ENCODE peak calls at places on chromosomes 1 and 21, in ten cellular contexts. G is IMR-90; R is HCT116; L is cardiac muscle cell; O is foreskin keratinocyte; F is fibroblast of lung; J is choroid plexus epithelial cell; I is heart left ventricle; W is CD4-positive, alpha-beta T cell; K is GM20000. V is an unnamed sample.

GRCh38 chr1:230772457-230773395 is 25.5 kb downstream of the CAPN9 start:
- DNase-seq in G (peak), R (no peak), L (peak), O (no peak), F (peak), J (peak), I (peak), W (no peak), K (no peak), V (peak)

GRCh38 chr1:41365320-41365633 is 4.0 kb downstream of the FOXO6 start:
- DNase-seq in G (no peak), R (no peak), L (no peak), O (no peak), F (no peak), J (no peak), I (no peak), W (no peak), K (no peak), V (no peak)

GRCh38 chr1:91583326-91583755 is 82.7 kb downstream of the CDC7 start:
- DNase-seq in G (peak), R (no peak), L (no peak), O (peak), F (peak), J (no peak), I (no peak), W (no peak), K (no peak), V (peak)

GRCh38 chr1:174448964-174449363 is 1.2 kb downstream of the GPR52 start:
- DNase-seq in G (peak), R (no peak), L (peak), O (no peak), F (peak), J (peak), I (no peak), W (no peak), K (no peak), V (no peak)

GRCh38 chr1:111183681-111184080 is 16.8 kb downstream of the DENND2D start:
- DNase-seq in G (no peak), R (no peak), L (no peak), O (no peak), F (no peak), J (no peak), I (no peak), W (no peak), K (no peak), V (no peak)

GRCh38 chr1:8174807-8175206 is 143.1 kb upstream of the SLC45A1 start:
- DNase-seq in G (no peak), R (no peak), L (no peak), O (no peak), F (no peak), J (no peak), I (no peak), W (no peak), K (no peak), V (no peak)

GRCh38 chr1:172969611-172970010 is 81.1 kb downstream of the TNFSF18 start:
- DNase-seq in G (peak), R (no peak), L (peak), O (no peak), F (peak), J (peak), I (no peak), W (no peak), K (no peak), V (no peak)

GRCh38 chr21:44900559-44901251 is 20.0 kb downstream of the ITGB2 start:
- DNase-seq in G (no peak), R (no peak), L (no peak), O (no peak), F (no peak), J (no peak), I (no peak), W (no peak), K (no peak), V (no peak)

GRCh38 chr1:1361982-1362423 is 3.6 kb upstream of the MXRA8 start:
- DNase-seq in G (peak), R (no peak), L (peak), O (no peak), F (peak), J (peak), I (peak), W (no peak), K (no peak), V (peak)

GRCh38 chr1:47180603-47181094 is 9.2 kb downstream of the PDZK1IP1 start:
- DNase-seq in G (no peak), R (no peak), L (peak), O (no peak), F (no peak), J (peak), I (no peak), W (no peak), K (no peak), V (no peak)

GRCh38 chr1:158103860-158104522 is 76.7 kb upstream of the CD1D start:
- DNase-seq in G (no peak), R (no peak), L (no peak), O (no peak), F (no peak), J (no peak), I (no peak), W (no peak), K (no peak), V (no peak)

GRCh38 chr1:81920245-81920740 is 119.6 kb downstream of the ADGRL2 start:
- DNase-seq in G (peak), R (no peak), L (peak), O (no peak), F (peak), J (peak), I (peak), W (no peak), K (no peak), V (no peak)

GRCh38 chr1:26336477-26337205 is 17.3 kb downstream of the CRYBG2 start:
- DNase-seq in G (no peak), R (peak), L (peak), O (no peak), F (no peak), J (peak), I (peak), W (peak), K (peak), V (no peak)

GRCh38 chr1:183569141-183569540 is 21.1 kb downstream of the NCF2 start:
- DNase-seq in G (peak), R (no peak), L (no peak), O (peak), F (no peak), J (peak), I (no peak), W (no peak), K (no peak), V (no peak)

GRCh38 chr1:4796999-4797375 is 142.6 kb downstream of the AJAP1 start:
- DNase-seq in G (no peak), R (no peak), L (no peak), O (no peak), F (no peak), J (no peak), I (no peak), W (no peak), K (no peak), V (no peak)

GRCh38 chr1:150259758-150260669 is 2.4 kb downstream of the CA14 start:
- DNase-seq in G (no peak), R (no peak), L (peak), O (peak), F (no peak), J (peak), I (peak), W (no peak), K (no peak), V (no peak)

GRCh38 chr1:99647460-99647859 is 1.5 kb downstream of the PALMD start:
- DNase-seq in G (no peak), R (no peak), L (no peak), O (no peak), F (no peak), J (no peak), I (no peak), W (no peak), K (no peak), V (no peak)

GRCh38 chr1:151513626-151514101 is 2.5 kb downstream of the CGN start:
- DNase-seq in G (peak), R (no peak), L (no peak), O (peak), F (no peak), J (no peak), I (no peak), W (no peak), K (no peak), V (no peak)

GRCh38 chr1:244881552-244882280 is 17.4 kb upstream of the HNRNPU start:
- DNase-seq in G (no peak), R (no peak), L (no peak), O (no peak), F (no peak), J (no peak), I (no peak), W (no peak), K (no peak), V (no peak)

GRCh38 chr1:228455715-228456114 is 31.5 kb upstream of the RNF187 start:
- DNase-seq in G (peak), R (no peak), L (peak), O (no peak), F (peak), J (peak), I (no peak), W (no peak), K (no peak), V (no peak)

GRCh38 chr21:44984792-44985440 is 45.1 kb downstream of the SLX9 start:
- DNase-seq in G (no peak), R (no peak), L (no peak), O (no peak), F (no peak), J (no peak), I (no peak), W (peak), K (no peak), V (no peak)

GRCh38 chr1:200223613-200224012 is 186.2 kb downstream of the ZNF281 start:
- DNase-seq in G (no peak), R (no peak), L (no peak), O (no peak), F (no peak), J (no peak), I (no peak), W (no peak), K (no peak), V (no peak)

GRCh38 chr21:18711662-18712061 is 308.1 kb upstream of the TMPRSS15 start:
- DNase-seq in G (no peak), R (no peak), L (no peak), O (no peak), F (no peak), J (no peak), I (no peak), W (no peak), K (no peak), V (no peak)

GRCh38 chr1:82565546-82565945 is 764.8 kb downstream of the ADGRL2 start:
- DNase-seq in G (peak), R (peak), L (peak), O (peak), F (peak), J (peak), I (no peak), W (no peak), K (no peak), V (no peak)

GRCh38 chr21:14581902-14582457 is 35.9 kb upstream of the SAMSN1 start:
- DNase-seq in G (no peak), R (no peak), L (no peak), O (no peak), F (no peak), J (no peak), I (no peak), W (no peak), K (no peak), V (no peak)

GRCh38 chr21:23101111-23101510 is 2102.9 kb downstream of the NCAM2 start:
- DNase-seq in G (no peak), R (no peak), L (no peak), O (no peak), F (no peak), J (no peak), I (no peak), W (no peak), K (no peak), V (no peak)

GRCh38 chr1:116902718-116903390 is 6.9 kb upstream of the PTGFRN start:
- DNase-seq in G (no peak), R (no peak), L (peak), O (no peak), F (no peak), J (no peak), I (no peak), W (no peak), K (no peak), V (no peak)

GRCh38 chr21:31447477-31447876 is 103.4 kb upstream of the TIAM1 start:
- DNase-seq in G (peak), R (no peak), L (peak), O (no peak), F (no peak), J (peak), I (no peak), W (no peak), K (no peak), V (no peak)

GRCh38 chr1:104072915-104073371 is 323.2 kb downstream of the AMY1C start:
- DNase-seq in G (no peak), R (no peak), L (peak), O (no peak), F (no peak), J (no peak), I (no peak), W (no peak), K (no peak), V (no peak)

GRCh38 chr1:66711420-66711819 is 40.8 kb upstream of the DYNLT5 start:
- DNase-seq in G (no peak), R (no peak), L (peak), O (no peak), F (no peak), J (peak), I (no peak), W (no peak), K (no peak), V (no peak)

GRCh38 chr21:45326834-45327457 is 39.3 kb upstream of the POFUT2 start:
- DNase-seq in G (no peak), R (no peak), L (no peak), O (no peak), F (no peak), J (no peak), I (no peak), W (no peak), K (no peak), V (no peak)

GRCh38 chr1:209455666-209456065 is 127.8 kb upstream of the CAMK1G start:
- DNase-seq in G (no peak), R (no peak), L (no peak), O (no peak), F (no peak), J (no peak), I (no peak), W (no peak), K (no peak), V (no peak)

GRCh38 chr1:210707300-210707699 is 378.6 kb downstream of the HHAT start:
- DNase-seq in G (no peak), R (no peak), L (no peak), O (no peak), F (no peak), J (no peak), I (no peak), W (no peak), K (no peak), V (no peak)

GRCh38 chr1:39861003-39861402 is 22.3 kb downstream of the TRIT1 start:
- DNase-seq in G (no peak), R (no peak), L (no peak), O (no peak), F (no peak), J (no peak), I (no peak), W (no peak), K (no peak), V (no peak)

GRCh38 chr1:2786329-2787162 is 14.9 kb downstream of the TTC34 start:
- DNase-seq in G (no peak), R (no peak), L (no peak), O (no peak), F (no peak), J (no peak), I (peak), W (peak), K (peak), V (no peak)
- TF ChIP-seq CTCF in G (no peak), R (peak), L (no peak), O (no peak), F (peak), J (peak), I (peak), W (peak), K (peak), V (no peak)

DNA sequence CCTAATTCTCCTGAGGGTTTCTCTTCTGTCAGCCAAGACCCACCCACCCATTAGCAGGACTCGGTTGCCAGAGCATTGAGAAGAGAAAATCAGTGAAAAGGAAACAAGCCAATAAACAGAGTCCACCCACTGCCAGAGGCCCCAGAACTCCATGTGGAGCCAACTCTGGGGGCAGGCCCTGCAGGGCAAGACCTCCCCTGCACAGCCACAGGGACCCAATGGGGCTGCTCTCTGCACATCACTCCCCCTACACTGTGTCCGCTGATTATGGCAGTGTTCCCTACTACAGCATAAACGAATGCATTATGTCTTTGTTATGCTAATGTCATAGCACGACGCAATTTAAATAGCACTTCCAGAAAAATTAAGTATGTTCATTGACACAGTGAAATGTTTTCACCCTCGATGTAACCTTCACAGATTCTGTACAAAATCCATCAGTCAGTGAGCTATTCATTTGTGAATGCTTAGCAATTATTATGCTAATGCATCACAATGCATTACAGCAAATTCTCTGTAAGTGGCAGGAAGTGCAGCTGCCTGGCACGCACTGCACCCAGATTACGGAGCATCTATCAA is 56.5 kb downstream of the GRIK3 start:
- DNase-seq in G (no peak), R (no peak), L (no peak), O (no peak), F (no peak), J (no peak), I (no peak), W (no peak), K (no peak), V (no peak)
- TF ChIP-seq CTCF in G (no peak), R (no peak), L (no peak), O (no peak), F (no peak), J (no peak), I (no peak), W (no peak), K (no peak), V (no peak)

GRCh38 chr1:169119405-169119804 is 12.9 kb downstream of the ATP1B1 start:
- DNase-seq in G (peak), R (no peak), L (no peak), O (no peak), F (no peak), J (peak), I (no peak), W (no peak), K (no peak), V (no peak)
- TF ChIP-seq CTCF in G (no peak), R (no peak), L (no peak), O (no peak), F (no peak), J (no peak), I (no peak), W (no peak), K (no peak), V (no peak)

GRCh38 chr1:100722211-100722610 is 2.7 kb downstream of the VCAM1 start:
- DNase-seq in G (peak), R (no peak), L (no peak), O (no peak), F (no peak), J (no peak), I (no peak), W (no peak), K (no peak), V (no peak)

GRCh38 chr1:100720751-100721150 is 1.2 kb downstream of the VCAM1 start:
- DNase-seq in G (no peak), R (no peak), L (no peak), O (no peak), F (no peak), J (no peak), I (no peak), W (no peak), K (no peak), V (no peak)

GRCh38 chr1:100724281-100724680 is 4.7 kb downstream of the VCAM1 start:
- DNase-seq in G (no peak), R (no peak), L (no peak), O (no peak), F (no peak), J (no peak), I (no peak), W (no peak), K (no peak), V (no peak)

GRCh38 chr1:100719490-100719889 is at the start of gene VCAM1:
- DNase-seq in G (peak), R (no peak), L (peak), O (no peak), F (no peak), J (peak), I (peak), W (no peak), K (peak), V (no peak)

DNA sequence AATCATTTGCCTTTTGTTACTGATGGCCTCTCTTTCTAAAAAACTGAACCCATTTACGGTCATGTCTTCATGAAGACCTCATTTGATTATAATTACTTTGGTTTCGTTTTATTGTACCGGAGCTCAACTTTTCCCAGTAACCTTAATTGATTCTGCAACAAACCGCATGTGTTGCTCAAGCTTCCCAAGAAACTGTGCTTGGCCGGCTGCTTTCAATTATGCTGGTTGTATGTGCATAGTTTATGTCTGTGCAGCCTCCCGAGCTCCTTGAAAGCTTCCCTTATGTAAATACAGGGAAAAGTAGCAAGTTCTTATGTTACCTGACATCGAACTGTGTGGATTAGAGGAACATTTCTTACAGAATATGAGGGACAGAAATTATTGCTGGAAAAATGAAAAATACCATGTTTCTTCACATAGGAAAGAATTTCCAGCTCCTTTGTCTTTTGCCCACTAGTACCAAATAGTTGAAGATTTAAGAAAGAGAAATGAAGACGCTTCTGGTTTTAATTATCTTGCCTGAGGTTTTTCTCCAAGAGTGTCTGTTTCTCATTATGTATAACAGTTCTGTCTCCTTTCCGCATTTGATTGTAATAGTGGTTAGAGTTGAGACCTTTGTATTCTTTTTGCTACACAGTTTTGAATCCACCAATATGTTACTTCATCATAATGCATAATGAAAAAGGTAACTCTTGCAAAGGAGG is 2.1 kb downstream of the VCAM1 start:
- DNase-seq in G (peak), R (no peak), L (peak), O (no peak), F (peak), J (peak), I (no peak), W (no peak), K (no peak), V (peak)
- TF ChIP-seq CTCF in G (no peak), R (no peak), L (no peak), O (no peak), F (no peak), J (no peak), I (no peak), W (no peak), K (no peak), V (no peak)

DNA sequence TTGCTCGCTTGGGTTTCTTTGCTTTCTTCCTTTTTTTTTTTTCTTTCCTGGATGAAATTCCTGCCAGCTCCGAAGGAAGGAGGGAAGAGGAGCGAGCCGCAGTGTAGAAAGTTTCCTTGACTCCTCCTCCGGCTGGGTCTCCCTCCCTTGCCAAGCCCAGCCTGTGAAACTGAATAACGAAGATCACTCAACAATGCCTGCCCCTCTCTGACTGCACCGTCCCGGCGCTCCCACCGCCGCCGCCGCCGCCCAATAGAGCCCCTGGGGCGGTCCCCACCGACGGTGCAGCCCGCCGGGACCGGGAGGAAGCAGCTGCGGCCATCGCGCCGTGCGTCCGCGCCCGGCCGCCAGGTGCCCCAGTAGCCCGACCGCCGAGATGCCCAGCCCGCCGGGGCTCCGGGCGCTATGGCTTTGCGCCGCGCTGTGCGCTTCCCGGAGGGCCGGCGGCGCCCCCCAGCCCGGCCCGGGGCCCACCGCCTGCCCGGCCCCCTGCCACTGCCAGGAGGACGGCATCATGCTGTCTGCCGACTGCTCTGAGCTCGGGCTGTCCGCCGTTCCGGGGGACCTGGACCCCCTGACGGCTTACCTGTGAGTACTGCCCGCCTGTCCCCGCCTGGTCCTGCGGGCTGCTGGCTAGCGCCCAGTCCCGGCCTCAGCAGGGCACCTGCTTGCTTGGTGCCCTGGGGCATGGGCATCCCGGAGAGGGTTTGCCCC is at the start of gene LGR6:
- DNase-seq in G (no peak), R (no peak), L (peak), O (no peak), F (no peak), J (no peak), I (no peak), W (no peak), K (no peak), V (no peak)
- TF ChIP-seq CTCF in G (no peak), R (no peak), L (no peak), O (peak), F (no peak), J (no peak), I (no peak), W (no peak), K (no peak), V (no peak)